ENCODE peak calls at places on chromosomes 13 and 19, in four cellular contexts. D is H1, W is upper lobe of right lung, M is left ventricle myocardium inferior. Z is an unnamed sample. For H3K4me1 and H3K27me3, the result is how much of the 10 kb centered on the place peaks cover.

GRCh38 chr13:77431449-77431848 is 104.1 kb upstream of the SCEL start:
- DNase-seq in M (no peak), D (no peak), W (no peak), Z (no peak)

GRCh38 chr13:97408938-97409337 is 25.0 kb upstream of the RAP2A start:
- DNase-seq in M (no peak), D (no peak), W (no peak), Z (no peak)

GRCh38 chr19:36136975-36137686 is 2.7 kb upstream of the CAPNS1 start:
- DNase-seq in M (peak), W (peak), D (no peak), Z (peak)

GRCh38 chr13:81770868-81771505 is 1430.1 kb upstream of the SPRY2 start:
- DNase-seq in M (no peak), D (no peak), W (no peak), Z (no peak)

GRCh38 chr19:51386882-51387520 is 773 bp downstream of the LIM2 start:
- DNase-seq in D (no peak), W (no peak), M (no peak), Z (no peak)

GRCh38 chr19:35266904-35267817 is 1.6 kb upstream of the USF2 start:
- DNase-seq in D (peak), W (peak), M (peak), Z (no peak)

GRCh38 chr13:31282741-31283455 is 83.1 kb downstream of the B3GLCT start:
- DNase-seq in M (no peak), W (no peak), D (no peak), Z (peak)

GRCh38 chr19:17325881-17326594 is 8.6 kb downstream of the ANO8 start:
- DNase-seq in D (no peak), W (no peak), M (no peak), Z (peak)

GRCh38 chr19:10920781-10921180 is 7.7 kb downstream of the YIPF2 start:
- DNase-seq in D (no peak), W (no peak), M (no peak), Z (no peak)

GRCh38 chr19:9044449-9044848 is 34.2 kb upstream of the MUC16 start:
- DNase-seq in W (no peak), D (no peak), M (no peak), Z (no peak)

GRCh38 chr19:40717880-40718773 is 1.2 kb downstream of the ITPKC start:
- DNase-seq in W (peak), M (no peak), D (no peak), Z (peak)

GRCh38 chr19:36032251-36033104 is at the start of gene CLIP3:
- DNase-seq in M (peak), D (peak), W (no peak), Z (no peak)

GRCh38 chr13:40132249-40132648 is 476.8 kb downstream of the COG6 start:
- DNase-seq in M (no peak), W (no peak), D (no peak), Z (no peak)

GRCh38 chr19:33193864-33194362 is at the start of gene LRP3:
- DNase-seq in M (peak), W (peak), D (no peak), Z (no peak)

GRCh38 chr19:10293637-10294367 is 4.0 kb downstream of the ICAM5 start:
- DNase-seq in D (no peak), W (no peak), M (no peak), Z (no peak)

GRCh38 chr13:28493740-28494536 is 990 bp downstream of the FLT1 start:
- DNase-seq in D (peak), M (no peak), W (peak), Z (no peak)

GRCh38 chr13:52848455-52849190 is at the start of gene PCDH8:
- DNase-seq in W (no peak), M (no peak), D (peak), Z (no peak)

GRCh38 chr19:40907968-40908735 is 26.1 kb upstream of the CYP2A7 start:
- DNase-seq in D (peak), W (peak), M (no peak), Z (no peak)

GRCh38 chr19:18274303-18274775 is at the start of gene IQCN:
- DNase-seq in W (no peak), M (no peak), D (no peak), Z (peak)

GRCh38 chr19:54282706-54283105 is 1.8 kb upstream of the LILRB2 start:
- DNase-seq in D (no peak), M (no peak), W (no peak), Z (no peak)

GRCh38 chr13:90427322-90428272 is 919.9 kb upstream of the MIR17HG start:
- DNase-seq in M (no peak), W (no peak), D (no peak), Z (no peak)

GRCh38 chr13:51861728-51862300 is at the start of gene CCDC70:
- DNase-seq in M (no peak), W (no peak), D (no peak), Z (peak)

GRCh38 chr19:46299004-46299509 is 2.2 kb downstream of the HIF3A start:
- DNase-seq in D (no peak), M (peak), W (peak), Z (peak)

GRCh38 chr13:76937416-76937815 is 10.9 kb upstream of the ACOD1 start:
- DNase-seq in W (no peak), M (no peak), D (no peak), Z (peak)

GRCh38 chr13:94122300-94122699 is 357.2 kb downstream of the DCT start:
- DNase-seq in M (no peak), D (no peak), W (no peak), Z (no peak)

GRCh38 chr13:21872795-21873194 is 201.9 kb downstream of the FGF9 start:
- DNase-seq in D (no peak), W (no peak), M (no peak), Z (no peak)

GRCh38 chr13:108897955-108898354 is 268.5 kb downstream of the MYO16 start:
- DNase-seq in W (no peak), D (no peak), M (no peak), Z (no peak)

GRCh38 chr13:73849292-73849691 is 284.9 kb downstream of the KLF12 start:
- DNase-seq in W (no peak), D (no peak), M (no peak), Z (peak)

GRCh38 chr19:18167975-18168645 is 5.5 kb upstream of the IFI30 start:
- DNase-seq in D (peak), W (peak), M (peak), Z (no peak)

GRCh38 chr13:19283836-19284235 is 102.2 kb upstream of the TUBA3C start:
- DNase-seq in D (no peak), W (no peak), M (no peak), Z (no peak)

GRCh38 chr13:112056739-112057433 is 10.1 kb upstream of the SOX1 start:
- DNase-seq in D (peak), W (no peak), M (no peak), Z (no peak)

DNA sequence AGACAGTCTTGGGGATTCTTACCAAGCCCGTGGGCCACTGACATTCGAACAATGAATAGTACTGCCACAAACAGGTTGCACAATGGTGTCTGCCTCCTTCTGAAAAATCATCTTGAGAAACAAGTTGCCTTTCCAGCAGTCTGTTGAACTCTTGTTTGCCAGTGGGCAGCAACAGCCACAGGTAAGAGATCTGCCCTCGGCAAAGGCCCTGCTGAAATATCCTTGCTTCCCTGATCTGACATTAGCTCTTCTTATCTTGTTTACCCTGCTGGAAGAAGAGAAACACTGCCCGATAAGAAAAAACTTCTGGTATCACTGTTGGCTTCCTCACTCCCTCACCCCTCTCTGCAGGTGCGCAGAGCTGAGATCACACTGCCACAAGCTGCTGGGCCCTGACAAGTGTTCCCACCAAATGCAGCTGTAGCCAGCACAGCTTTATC is 2.0 kb downstream of the DOCK9 start:
- DNase-seq in D (no peak), W (no peak), M (no peak), Z (no peak)
- H3K4me1 ChIP-seq in D (under half), W (under half), M (half or more), Z (under half)

GRCh38 chr19:57613941-57614743 is at the start of gene ZNF134:
- DNase-seq in W (peak), D (peak), M (peak), Z (peak)
- TF ChIP-seq CTCF in W (peak), D (no peak), M (peak), Z (peak)

GRCh38 chr19:31659897-31660210 is 310.6 kb upstream of the TSHZ3 start:
- DNase-seq in M (no peak), W (no peak), D (no peak), Z (no peak)
- H3K27me3 ChIP-seq in M (half or more), W (under half), D (under half), Z (under half)

GRCh38 chr19:2488942-2489731 is 13.2 kb downstream of the GADD45B start:
- DNase-seq in M (peak), D (peak), W (peak), Z (no peak)

GRCh38 chr19:2488405-2488941 is 12.5 kb downstream of the GADD45B start:
- DNase-seq in D (no peak), W (no peak), M (no peak), Z (no peak)

GRCh38 chr19:2491130-2491801 is 15.3 kb downstream of the GADD45B start:
- DNase-seq in D (no peak), M (no peak), W (peak), Z (peak)

GRCh38 chr19:2492870-2493269 is 16.9 kb downstream of the GADD45B start:
- DNase-seq in W (no peak), M (no peak), D (no peak), Z (no peak)

GRCh38 chr19:2490659-2491058 is 14.7 kb downstream of the GADD45B start:
- DNase-seq in W (no peak), D (no peak), M (no peak), Z (no peak)
- H3K4me1 ChIP-seq in W (under half), D (under half), M (half or more), Z (under half)

GRCh38 chr13:113489171-113489548 is 1.4 kb downstream of the DCUN1D2 start:
- DNase-seq in W (no peak), M (no peak), D (no peak), Z (no peak)
- TF ChIP-seq CTCF in W (no peak), M (no peak), D (peak), Z (no peak)

GRCh38 chr19:29587518-29587986 is 18.5 kb upstream of the POP4 start:
- DNase-seq in D (no peak), W (no peak), M (no peak), Z (peak)
- H3K27me3 ChIP-seq in D (under half), W (under half), M (half or more), Z (under half)

GRCh38 chr13:43391021-43391420 is 367.6 kb downstream of the DNAJC15 start:
- DNase-seq in D (no peak), W (no peak), M (no peak), Z (no peak)
- H3K4me1 ChIP-seq in D (under half), W (under half), M (under half), Z (under half)

GRCh38 chr13:61466280-61466679 is 50.6 kb upstream of the PCDH20 start:
- DNase-seq in D (no peak), W (no peak), M (no peak), Z (no peak)
- TF ChIP-seq CTCF in D (peak), W (peak), M (peak), Z (peak)

GRCh38 chr19:52613299-52613906 is 24.8 kb downstream of the ZNF83 start:
- DNase-seq in M (no peak), W (no peak), D (no peak), Z (no peak)
- H3K27me3 ChIP-seq in M (under half), W (under half), D (under half), Z (under half)

GRCh38 chr13:110396913-110397379 is 89.9 kb downstream of the COL4A2 start:
- DNase-seq in D (no peak), W (no peak), M (peak), Z (peak)

GRCh38 chr13:110399801-110400200 is 92.7 kb downstream of the COL4A2 start:
- DNase-seq in M (no peak), D (no peak), W (no peak), Z (no peak)

GRCh38 chr13:110398564-110399507 is 91.8 kb downstream of the COL4A2 start:
- DNase-seq in W (no peak), D (no peak), M (no peak), Z (no peak)

GRCh38 chr13:110396476-110396875 is 89.4 kb downstream of the COL4A2 start:
- DNase-seq in M (no peak), W (no peak), D (no peak), Z (no peak)

GRCh38 chr13:110397445-110397844 is 90.4 kb downstream of the COL4A2 start:
- DNase-seq in M (no peak), W (no peak), D (no peak), Z (no peak)
- H3K4me1 ChIP-seq in M (half or more), W (under half), D (under half), Z (under half)

Z was measured in foreskin keratinocyte.